ENCODE peak calls at places on chromosomes 5 and 9, in five cellular contexts. F is MM.1S, N is endothelial cell of umbilical vein, R is mesenchymal stem cell, M is neural progenitor cell. H is an unnamed sample. For H3K4me1 and H3K27me3, the result is how much of the 10 kb centered on the place peaks cover.

GRCh38 chr5:5018560-5018935 is 121.6 kb upstream of the ADAMTS16 start:
- DNase-seq in F (no peak), N (no peak), M (no peak), R (no peak), H (no peak)

GRCh38 chr5:14929293-14930065 is 57.9 kb upstream of the ANKH start:
- DNase-seq in M (no peak), N (no peak), R (no peak), F (no peak), H (no peak)

GRCh38 chr5:168370826-168371225 is 79.4 kb downstream of the WWC1 start:
- DNase-seq in N (no peak), F (no peak), R (no peak), M (no peak), H (no peak)

GRCh38 chr9:119284587-119285337 is 84.5 kb downstream of the BRINP1 start:
- DNase-seq in F (no peak), R (no peak), M (no peak), N (no peak), H (no peak)

GRCh38 chr5:45385321-45386058 is 310.7 kb downstream of the HCN1 start:
- DNase-seq in N (peak), R (peak), M (no peak), F (no peak), H (no peak)

GRCh38 chr5:96781031-96781733 is 26.6 kb downstream of the ERAP1 start:
- DNase-seq in M (no peak), R (peak), F (no peak), N (peak), H (peak)

GRCh38 chr5:172662596-172662995 is 21.5 kb downstream of the NEURL1B start:
- DNase-seq in M (no peak), N (no peak), R (no peak), F (no peak), H (no peak)

GRCh38 chr5:91401175-91401574 is 18.1 kb upstream of the ARRDC3 start:
- DNase-seq in N (no peak), M (no peak), F (no peak), R (no peak), H (no peak)

GRCh38 chr5:135979510-135979909 is 24.7 kb upstream of the LECT2 start:
- DNase-seq in M (no peak), N (peak), F (no peak), R (peak), H (no peak)

DNA sequence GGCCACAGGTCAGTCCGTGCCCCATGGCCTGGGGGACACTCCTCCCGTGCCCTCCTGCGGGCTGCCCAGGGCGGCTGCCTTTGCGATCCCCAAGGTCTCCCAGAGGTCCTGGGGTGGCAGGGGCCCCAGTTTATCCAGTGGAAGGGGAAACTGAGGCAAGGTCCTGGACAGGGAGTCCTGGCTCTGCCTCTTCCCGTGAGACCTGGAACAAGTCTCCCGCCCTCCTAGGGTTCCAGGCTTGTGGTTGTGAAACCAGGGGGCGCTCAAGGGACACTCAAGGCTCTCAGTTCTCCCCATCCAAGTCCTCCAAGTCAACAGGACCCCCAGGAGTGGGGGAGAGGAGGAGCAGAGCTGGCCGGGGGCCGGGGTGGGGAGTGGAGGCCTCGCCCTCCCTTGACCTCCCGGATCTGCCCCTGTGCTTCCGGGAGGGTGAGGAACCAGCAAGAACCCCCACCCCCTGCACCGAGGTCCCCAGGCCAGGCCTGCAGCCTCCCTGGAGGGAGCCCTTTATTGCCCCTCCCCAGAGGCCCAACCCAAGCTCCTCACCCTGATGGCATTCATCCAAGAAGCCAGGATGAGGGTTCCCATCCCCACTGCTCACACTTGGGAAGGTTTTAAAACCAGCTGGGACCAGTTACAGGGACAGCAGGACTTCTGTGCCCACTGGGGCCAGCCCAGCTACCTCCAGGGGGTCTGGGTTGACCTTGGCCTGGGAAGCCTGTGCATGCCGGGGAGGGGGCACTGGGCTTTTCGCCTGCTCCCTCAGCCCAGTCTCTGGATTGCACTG is 24.7 kb upstream of the TMEM250 start:
- DNase-seq in M (peak), R (peak), F (peak), N (peak), H (no peak)
- H3K4me1 ChIP-seq in M (under half), R (under half), F (under half), N (under half), H (under half)

GRCh38 chr9:132187006-132187760 is 25.3 kb downstream of the NTNG2 start:
- DNase-seq in R (no peak), M (peak), F (no peak), N (no peak), H (no peak)
- H3K27me3 ChIP-seq in R (half or more), M (under half), F (half or more), N (under half), H (under half)

DNA sequence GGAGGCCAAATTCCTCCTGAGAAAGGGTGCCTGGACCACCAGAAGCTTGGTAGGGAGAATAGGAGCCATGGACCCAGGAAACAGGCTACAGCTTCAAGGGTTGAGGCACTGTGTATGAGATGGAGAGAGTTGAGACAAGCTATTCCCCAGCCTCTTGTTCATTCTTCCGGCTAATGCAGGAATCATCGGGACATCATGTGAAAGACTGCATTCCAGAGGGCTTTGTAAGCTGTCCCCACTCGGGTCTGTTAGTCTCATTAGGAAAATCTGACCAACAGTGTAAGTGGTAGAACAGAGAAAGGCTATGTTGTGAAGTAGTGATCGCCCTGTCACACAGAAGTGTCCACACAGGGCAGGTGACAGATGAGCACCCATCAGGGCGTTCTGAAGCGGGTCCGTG is 81.4 kb downstream of the GABBR2 start:
- DNase-seq in F (no peak), M (no peak), N (no peak), R (peak), H (no peak)
- H3K4me2 ChIP-seq in F (no peak), M (no peak), N (no peak), R (no peak), H (no peak)

GRCh38 chr5:102782245-102782872 is 27.3 kb downstream of the PAM start:
- DNase-seq in R (no peak), F (no peak), N (no peak), M (no peak), H (no peak)
- H3K4me1 ChIP-seq in R (under half), F (under half), N (under half), M (under half), H (under half)

GRCh38 chr9:134307674-134308638 is 18.3 kb upstream of the RXRA start:
- DNase-seq in M (no peak), F (no peak), R (no peak), N (no peak), H (no peak)
- H3K27me3 ChIP-seq in M (under half), F (half or more), R (under half), N (under half), H (under half)

GRCh38 chr5:131262953-131263541 is 806 bp upstream of the CDC42SE2 start:
- DNase-seq in F (peak), R (no peak), N (peak), M (no peak), H (no peak)
- H3K4me2 ChIP-seq in F (peak), R (peak), N (peak), M (peak), H (peak)

DNA sequence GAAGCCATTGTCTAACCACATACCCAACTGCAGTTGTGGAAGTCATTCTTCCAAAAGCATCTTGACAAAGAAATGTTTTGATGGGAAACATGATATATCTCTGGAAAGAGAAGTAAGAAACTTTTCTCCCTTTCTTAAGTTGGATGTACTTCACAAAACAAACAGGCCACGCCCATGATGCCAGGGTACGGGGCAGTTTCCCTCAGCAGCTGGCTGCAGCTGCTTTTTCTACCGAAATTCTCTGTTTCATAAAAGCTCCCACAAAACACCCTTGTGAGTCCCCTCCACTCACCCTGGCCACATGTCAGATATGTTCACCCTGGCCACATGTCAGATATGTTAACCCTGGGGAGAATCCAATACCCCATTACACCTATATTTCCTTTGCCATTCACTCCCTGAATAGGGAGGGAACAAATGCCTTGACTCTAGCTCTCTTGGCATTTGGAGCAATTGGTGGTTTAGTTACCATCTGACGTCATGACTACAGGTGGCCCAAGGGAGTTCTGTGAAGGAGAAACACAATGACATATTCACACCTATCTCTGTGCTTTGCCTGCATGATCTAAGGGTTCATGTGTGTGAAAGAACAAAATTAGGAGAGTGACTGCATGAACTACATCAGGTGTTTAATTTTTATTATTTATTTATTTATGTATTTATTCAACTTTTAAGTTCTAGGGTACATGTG is 103.0 kb downstream of the AOPEP start:
- DNase-seq in R (no peak), N (no peak), M (no peak), F (no peak), H (no peak)
- H3K4me1 ChIP-seq in R (under half), N (under half), M (under half), F (under half), H (under half)

GRCh38 chr9:32571969-32572899 is 725 bp downstream of the NDUFB6 start:
- DNase-seq in F (peak), R (peak), N (peak), M (peak), H (peak)

GRCh38 chr9:32572900-32573523 is at the start of gene NDUFB6:
- DNase-seq in F (peak), M (peak), R (peak), N (peak), H (peak)

GRCh38 chr9:32565967-32566366 is 7.0 kb downstream of the NDUFB6 start:
- DNase-seq in R (no peak), N (no peak), M (no peak), F (no peak), H (no peak)

GRCh38 chr9:32566770-32567169 is 6.2 kb downstream of the NDUFB6 start:
- DNase-seq in N (no peak), R (no peak), F (no peak), M (no peak), H (no peak)

GRCh38 chr9:32570262-32570661 is 2.7 kb downstream of the NDUFB6 start:
- DNase-seq in R (no peak), M (no peak), F (no peak), N (no peak), H (no peak)
- H3K27me3 ChIP-seq in R (under half), M (under half), F (under half), N (under half), H (under half)

DNA sequence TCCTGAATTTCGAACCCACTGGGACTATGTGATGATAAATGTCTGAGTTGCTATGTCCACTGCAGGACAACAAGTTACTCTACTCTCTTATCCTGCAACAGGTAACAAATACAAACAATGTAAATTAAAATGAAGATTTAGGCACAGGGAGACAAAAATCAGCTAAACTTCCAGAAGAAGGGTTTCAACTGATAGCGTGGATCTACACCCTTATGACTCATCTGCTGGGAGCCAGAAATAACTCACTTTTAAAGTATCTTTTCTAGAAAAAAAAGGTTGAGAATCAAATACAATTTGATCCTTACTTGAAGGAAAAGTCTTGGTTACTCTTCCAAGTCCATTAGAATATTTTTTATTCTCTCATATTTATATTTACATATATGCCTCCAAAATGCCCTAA is 21.4 kb downstream of the PJA2 start:
- DNase-seq in N (no peak), R (peak), F (no peak), M (no peak), H (no peak)
- H3K4me2 ChIP-seq in N (no peak), R (no peak), F (no peak), M (no peak), H (peak)